ENCODE peak calls at places on chromosome 9, in four cellular contexts. M is posterior cingulate gyrus, V is NCI-H460, O is amygdala. Y is an unnamed sample.

GRCh38 chr9:87464110-87464991 is 33.3 kb upstream of the DAPK1 start:
- DNase-seq in V (no peak), O (no peak), M (no peak), Y (no peak)

GRCh38 chr9:72292874-72293607 is 72.0 kb downstream of the ZFAND5 start:
- DNase-seq in O (no peak), V (peak), M (no peak), Y (peak)

GRCh38 chr9:36118706-36119105 is 17.8 kb upstream of the GLIPR2 start:
- DNase-seq in O (no peak), V (no peak), M (no peak), Y (no peak)

GRCh38 chr9:99345936-99346335 is 123.9 kb downstream of the SEC61B start:
- DNase-seq in V (no peak), O (no peak), M (no peak), Y (peak)

GRCh38 chr9:91188719-91189590 is 172.8 kb downstream of the AUH start:
- DNase-seq in O (no peak), V (no peak), M (no peak), Y (no peak)

GRCh38 chr9:69429281-69429680 is 104.3 kb downstream of the ENTREP1 start:
- DNase-seq in M (no peak), O (no peak), V (no peak), Y (no peak)

GRCh38 chr9:6646028-6646636 is 603 bp upstream of the GLDC start:
- DNase-seq in M (no peak), O (no peak), V (no peak), Y (no peak)

GRCh38 chr9:133956520-133957076 is 35.5 kb downstream of the VAV2 start:
- DNase-seq in V (no peak), M (no peak), O (no peak), Y (peak)

GRCh38 chr9:78365979-78366697 is 69.2 kb downstream of the PSAT1 start:
- DNase-seq in O (no peak), M (no peak), V (peak), Y (no peak)

GRCh38 chr9:105004466-105005090 is 76.6 kb upstream of the ABCA1 start:
- DNase-seq in O (no peak), V (no peak), M (no peak), Y (no peak)

GRCh38 chr9:123278361-123278760 is 10.0 kb upstream of the STRBP start:
- DNase-seq in M (no peak), V (no peak), O (no peak), Y (no peak)

GRCh38 chr9:93172646-93173364 is 11.1 kb upstream of the WNK2 start:
- DNase-seq in O (no peak), V (no peak), M (no peak), Y (peak)

GRCh38 chr9:19914044-19914443 is 125.2 kb upstream of the SLC24A2 start:
- DNase-seq in O (no peak), M (no peak), V (no peak), Y (no peak)

GRCh38 chr9:135343733-135344522 is 135.7 kb upstream of the PPP1R26 start:
- DNase-seq in M (peak), V (peak), O (peak), Y (peak)

GRCh38 chr9:76180541-76180940 is 213.7 kb downstream of the RFK start:
- DNase-seq in M (no peak), O (no peak), V (no peak), Y (no peak)

GRCh38 chr9:16848189-16848588 is 22.3 kb downstream of the BNC2 start:
- DNase-seq in M (no peak), V (no peak), O (no peak), Y (peak)

GRCh38 chr9:38652044-38652443 is 31.6 kb upstream of the ANKRD18A start:
- DNase-seq in M (no peak), V (no peak), O (no peak), Y (no peak)

GRCh38 chr9:95940265-95940664 is 64.8 kb downstream of the ERCC6L2 start:
- DNase-seq in V (no peak), M (no peak), O (no peak), Y (no peak)